ENCODE peak calls at places on chromosomes 16 and 17, in nine cellular contexts. One of them, this sample, is unnamed.

GRCh38 chr16:55471448-55472097 is 7.4 kb upstream of the MMP2 start:
- DNase-seq in astrocyte: peak; percentile 90
- DNase-seq in neural progenitor cell: no peak
- DNase-seq in IMR-90: peak; percentile 92
- DNase-seq in MM.1S: no peak
- DNase-seq in fibroblast of lung: peak; percentile 92
- DNase-seq in OCI-LY7: no peak
- DNase-seq in mammary epithelial cell: peak; percentile 77
- DNase-seq in GM23338: no peak
- DNase-seq in this sample: peak; percentile 68

GRCh38 chr17:59366040-59366757 is 34.7 kb downstream of the YPEL2 start:
- DNase-seq in OCI-LY7: no peak
- DNase-seq in neural progenitor cell: peak; percentile 91
- DNase-seq in MM.1S: no peak
- DNase-seq in IMR-90: no peak
- DNase-seq in fibroblast of lung: peak; percentile 71
- DNase-seq in GM23338: peak; percentile 93
- DNase-seq in astrocyte: peak; percentile 49
- DNase-seq in mammary epithelial cell: no peak
- DNase-seq in this sample: no peak

GRCh38 chr16:53571763-53572162 is 68.8 kb upstream of the AKTIP start:
- DNase-seq in OCI-LY7: no peak
- DNase-seq in MM.1S: no peak
- DNase-seq in mammary epithelial cell: no peak
- DNase-seq in IMR-90: no peak
- DNase-seq in GM23338: no peak
- DNase-seq in astrocyte: no peak
- DNase-seq in fibroblast of lung: no peak
- DNase-seq in neural progenitor cell: no peak
- DNase-seq in this sample: no peak

GRCh38 chr17:40432864-40433528 is 10.3 kb upstream of the IGFBP4 start:
- DNase-seq in fibroblast of lung: peak; percentile 81
- DNase-seq in IMR-90: peak; percentile 77
- DNase-seq in GM23338: no peak
- DNase-seq in OCI-LY7: no peak
- DNase-seq in neural progenitor cell: no peak
- DNase-seq in MM.1S: no peak
- DNase-seq in mammary epithelial cell: no peak
- DNase-seq in astrocyte: peak; percentile 70
- DNase-seq in this sample: no peak

GRCh38 chr16:10828851-10829331 is 10.3 kb upstream of the TVP23A start:
- DNase-seq in MM.1S: no peak
- DNase-seq in astrocyte: peak; percentile 77
- DNase-seq in fibroblast of lung: peak; percentile 86
- DNase-seq in GM23338: peak; percentile 30
- DNase-seq in mammary epithelial cell: peak; percentile 73
- DNase-seq in OCI-LY7: no peak
- DNase-seq in IMR-90: peak; percentile 53
- DNase-seq in neural progenitor cell: no peak
- DNase-seq in this sample: no peak

GRCh38 chr16:30949655-30950515 is 1.0 kb downstream of the ORAI3 start:
- DNase-seq in astrocyte: peak; percentile 56
- DNase-seq in GM23338: peak; percentile 76
- DNase-seq in mammary epithelial cell: peak; percentile 98
- DNase-seq in neural progenitor cell: peak; percentile 67
- DNase-seq in fibroblast of lung: peak; percentile 75
- DNase-seq in MM.1S: peak; percentile 58
- DNase-seq in OCI-LY7: peak; percentile 57
- DNase-seq in IMR-90: peak; percentile 80
- DNase-seq in this sample: peak; percentile 98

GRCh38 chr16:12067714-12068401 is 91.3 kb downstream of the SNX29 start:
- DNase-seq in mammary epithelial cell: peak; percentile 50
- DNase-seq in OCI-LY7: peak; percentile 82
- DNase-seq in fibroblast of lung: peak; percentile 68
- DNase-seq in astrocyte: peak; percentile 56
- DNase-seq in MM.1S: peak; percentile 63
- DNase-seq in neural progenitor cell: peak; percentile 77
- DNase-seq in IMR-90: peak; percentile 85
- DNase-seq in GM23338: peak; percentile 84
- DNase-seq in this sample: peak; percentile 35

GRCh38 chr17:7029659-7030058 is 6.2 kb upstream of the SLC16A13 start:
- DNase-seq in MM.1S: peak; percentile 55
- DNase-seq in mammary epithelial cell: no peak
- DNase-seq in GM23338: no peak
- DNase-seq in neural progenitor cell: no peak
- DNase-seq in OCI-LY7: no peak
- DNase-seq in IMR-90: no peak
- DNase-seq in astrocyte: no peak
- DNase-seq in fibroblast of lung: no peak
- DNase-seq in this sample: no peak

GRCh38 chr17:8332688-8333087 is 7.0 kb upstream of the ODF4 start:
- DNase-seq in IMR-90: no peak
- DNase-seq in fibroblast of lung: no peak
- DNase-seq in MM.1S: no peak
- DNase-seq in neural progenitor cell: no peak
- DNase-seq in astrocyte: no peak
- DNase-seq in OCI-LY7: no peak
- DNase-seq in mammary epithelial cell: no peak
- DNase-seq in GM23338: no peak
- DNase-seq in this sample: no peak

GRCh38 chr17:78771758-78772382 is 10.2 kb downstream of the CYTH1 start:
- DNase-seq in IMR-90: no peak
- DNase-seq in astrocyte: no peak
- DNase-seq in MM.1S: peak; percentile 67
- DNase-seq in neural progenitor cell: no peak
- DNase-seq in fibroblast of lung: no peak
- DNase-seq in OCI-LY7: no peak
- DNase-seq in mammary epithelial cell: peak; percentile 27
- DNase-seq in GM23338: no peak
- DNase-seq in this sample: no peak

GRCh38 chr17:7501729-7502128 is 17.6 kb downstream of the POLR2A start:
- DNase-seq in IMR-90: no peak
- DNase-seq in OCI-LY7: no peak
- DNase-seq in MM.1S: no peak
- DNase-seq in neural progenitor cell: no peak
- DNase-seq in mammary epithelial cell: no peak
- DNase-seq in GM23338: no peak
- DNase-seq in fibroblast of lung: no peak
- DNase-seq in astrocyte: no peak
- DNase-seq in this sample: no peak

GRCh38 chr17:81233811-81234505 is 4.9 kb downstream of the TEPSIN start:
- DNase-seq in astrocyte: no peak
- DNase-seq in IMR-90: no peak
- DNase-seq in neural progenitor cell: no peak
- DNase-seq in GM23338: no peak
- DNase-seq in fibroblast of lung: no peak
- DNase-seq in OCI-LY7: no peak
- DNase-seq in mammary epithelial cell: no peak
- DNase-seq in MM.1S: no peak
- DNase-seq in this sample: no peak

GRCh38 chr17:36934759-36935630 is 2.3 kb upstream of the LHX1 start:
- DNase-seq in MM.1S: no peak
- DNase-seq in neural progenitor cell: peak; percentile 85
- DNase-seq in fibroblast of lung: no peak
- DNase-seq in astrocyte: no peak
- DNase-seq in OCI-LY7: no peak
- DNase-seq in mammary epithelial cell: no peak
- DNase-seq in GM23338: peak; percentile 85
- DNase-seq in IMR-90: no peak
- DNase-seq in this sample: no peak

GRCh38 chr17:82567286-82567685 is 47.8 kb downstream of the FOXK2 start:
- DNase-seq in MM.1S: no peak
- DNase-seq in astrocyte: no peak
- DNase-seq in IMR-90: no peak
- DNase-seq in GM23338: no peak
- DNase-seq in OCI-LY7: no peak
- DNase-seq in fibroblast of lung: no peak
- DNase-seq in mammary epithelial cell: no peak
- DNase-seq in neural progenitor cell: no peak
- DNase-seq in this sample: no peak

GRCh38 chr16:11774065-11774626 is 22.9 kb downstream of the ZC3H7A start:
- DNase-seq in fibroblast of lung: no peak
- DNase-seq in neural progenitor cell: no peak
- DNase-seq in MM.1S: peak; percentile 19
- DNase-seq in IMR-90: no peak
- DNase-seq in OCI-LY7: no peak
- DNase-seq in GM23338: no peak
- DNase-seq in mammary epithelial cell: no peak
- DNase-seq in astrocyte: no peak
- DNase-seq in this sample: no peak

GRCh38 chr16:84985079-84986065 is 26.0 kb downstream of the ZDHHC7 start:
- DNase-seq in OCI-LY7: no peak
- DNase-seq in IMR-90: peak; percentile 93
- DNase-seq in astrocyte: peak; percentile 89
- DNase-seq in fibroblast of lung: peak; percentile 91
- DNase-seq in mammary epithelial cell: peak; percentile 77
- DNase-seq in neural progenitor cell: no peak
- DNase-seq in MM.1S: no peak
- DNase-seq in GM23338: no peak
- DNase-seq in this sample: no peak

GRCh38 chr16:72997141-72997542 is 50.8 kb downstream of the ZFHX3 start:
- DNase-seq in OCI-LY7: no peak
- DNase-seq in astrocyte: no peak
- DNase-seq in MM.1S: no peak
- DNase-seq in IMR-90: peak; percentile 18
- DNase-seq in fibroblast of lung: no peak
- DNase-seq in mammary epithelial cell: peak; percentile 54
- DNase-seq in GM23338: no peak
- DNase-seq in neural progenitor cell: no peak
- DNase-seq in this sample: no peak

GRCh38 chr17:73227379-73227778 is 34.3 kb downstream of the CPSF4L start:
- DNase-seq in mammary epithelial cell: no peak
- DNase-seq in fibroblast of lung: no peak
- DNase-seq in OCI-LY7: no peak
- DNase-seq in IMR-90: no peak
- DNase-seq in MM.1S: no peak
- DNase-seq in astrocyte: no peak
- DNase-seq in GM23338: no peak
- DNase-seq in neural progenitor cell: no peak
- DNase-seq in this sample: no peak

DNA sequence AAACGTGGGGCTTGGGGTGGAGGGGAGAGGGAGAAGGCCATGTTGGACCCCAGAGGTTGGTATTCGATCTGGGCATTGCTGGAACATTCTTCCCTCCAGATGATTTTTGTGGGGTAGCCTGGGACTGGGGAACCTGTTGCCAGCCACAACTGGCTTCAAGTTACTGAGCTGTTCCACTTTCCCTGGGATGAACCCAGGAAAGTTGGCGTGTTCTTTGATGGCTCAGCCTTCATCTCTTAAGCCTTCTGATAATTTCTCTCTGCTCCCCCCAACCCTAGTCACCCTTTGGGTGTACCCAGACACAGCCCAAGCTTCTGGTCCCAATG is 2.1 kb downstream of the TBX21 start:
- DNase-seq in MM.1S: no peak
- DNase-seq in IMR-90: no peak
- DNase-seq in mammary epithelial cell: no peak
- DNase-seq in fibroblast of lung: no peak
- DNase-seq in neural progenitor cell: no peak
- DNase-seq in astrocyte: no peak
- DNase-seq in GM23338: no peak
- DNase-seq in OCI-LY7: no peak
- DNase-seq in this sample: no peak
- H2AFZ ChIP-seq in MM.1S: no peak overlapping the region
- H2AFZ ChIP-seq in IMR-90: no peak overlapping the region
- H2AFZ ChIP-seq in mammary epithelial cell: no peak overlapping the region
- H2AFZ ChIP-seq in fibroblast of lung: no peak overlapping the region
- H2AFZ ChIP-seq in neural progenitor cell: no peak overlapping the region
- H2AFZ ChIP-seq in astrocyte: no peak overlapping the region
- H2AFZ ChIP-seq in GM23338: no peak overlapping the region
- H2AFZ ChIP-seq in OCI-LY7: no peak overlapping the region
- H2AFZ ChIP-seq in this sample: no peak overlapping the region

GRCh38 chr16:5035909-5036227 is 2.1 kb upstream of the NAGPA start:
- DNase-seq in OCI-LY7: no peak
- DNase-seq in IMR-90: no peak
- DNase-seq in mammary epithelial cell: no peak
- DNase-seq in neural progenitor cell: no peak
- DNase-seq in astrocyte: no peak
- DNase-seq in MM.1S: no peak
- DNase-seq in GM23338: no peak
- DNase-seq in fibroblast of lung: no peak
- DNase-seq in this sample: no peak
- H2AFZ ChIP-seq in OCI-LY7: no peak overlapping the region
- H2AFZ ChIP-seq in IMR-90: no peak overlapping the region
- H2AFZ ChIP-seq in mammary epithelial cell: no peak overlapping the region
- H2AFZ ChIP-seq in neural progenitor cell: no peak overlapping the region
- H2AFZ ChIP-seq in astrocyte: no peak overlapping the region
- H2AFZ ChIP-seq in MM.1S: no peak overlapping the region
- H2AFZ ChIP-seq in GM23338: no peak overlapping the region
- H2AFZ ChIP-seq in fibroblast of lung: no peak overlapping the region
- H2AFZ ChIP-seq in this sample: no peak overlapping the region

DNA sequence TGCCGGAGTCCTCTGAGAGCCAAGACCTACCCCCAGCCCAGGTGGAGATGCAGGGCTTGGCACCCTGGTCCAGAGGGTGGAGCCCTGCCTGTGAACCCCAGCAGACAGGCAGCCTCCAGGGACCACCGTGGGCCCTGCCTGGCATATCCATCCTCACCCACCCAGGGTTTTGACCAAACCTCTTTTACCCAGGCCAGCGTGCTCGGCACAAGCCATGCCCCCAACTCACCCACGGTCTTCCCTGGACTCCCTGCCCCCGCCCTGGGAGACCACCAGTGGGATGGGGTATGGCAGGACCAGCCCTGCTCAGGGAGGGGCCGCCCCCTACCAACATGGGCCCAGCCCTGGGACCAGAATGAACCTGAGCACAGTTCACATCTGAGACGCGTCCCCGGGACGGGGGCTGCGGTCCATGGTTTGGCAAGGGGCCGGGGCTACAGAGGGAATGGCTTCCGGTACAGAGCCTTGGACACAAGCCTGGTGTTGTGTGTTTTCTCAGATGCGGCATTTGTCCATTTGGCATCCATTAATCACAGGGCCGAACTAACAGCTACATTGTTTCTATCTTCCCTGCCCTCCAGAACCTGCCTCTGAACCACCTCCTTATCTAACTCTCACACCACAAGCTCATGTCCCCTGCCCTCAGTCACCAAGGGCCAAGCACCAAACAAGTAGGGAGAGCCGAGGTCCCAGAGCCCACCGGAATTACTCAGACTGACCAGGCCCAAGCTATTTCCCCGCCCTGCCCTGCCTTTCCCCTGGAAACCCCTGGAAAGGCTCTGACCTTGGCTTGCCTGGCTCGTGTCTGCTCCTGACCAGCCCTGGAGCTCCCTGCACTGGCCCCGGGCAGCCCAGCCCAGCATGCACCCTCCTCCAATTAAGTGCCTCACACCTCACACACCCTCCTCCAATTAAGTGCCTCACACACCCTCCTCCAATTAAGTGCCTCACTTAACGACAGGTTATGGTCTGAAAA is 14.1 kb downstream of the HS3ST6 start:
- DNase-seq in astrocyte: peak; percentile 11
- DNase-seq in fibroblast of lung: peak; percentile 21
- DNase-seq in IMR-90: no peak
- DNase-seq in OCI-LY7: no peak
- DNase-seq in GM23338: no peak
- DNase-seq in MM.1S: no peak
- DNase-seq in neural progenitor cell: no peak
- DNase-seq in mammary epithelial cell: no peak
- DNase-seq in this sample: no peak
- H2AFZ ChIP-seq in astrocyte: no peak overlapping the region
- H2AFZ ChIP-seq in fibroblast of lung: no peak overlapping the region
- H2AFZ ChIP-seq in IMR-90: no peak overlapping the region
- H2AFZ ChIP-seq in OCI-LY7: no peak overlapping the region
- H2AFZ ChIP-seq in GM23338: no peak overlapping the region
- H2AFZ ChIP-seq in MM.1S: no peak overlapping the region
- H2AFZ ChIP-seq in neural progenitor cell: no peak overlapping the region
- H2AFZ ChIP-seq in mammary epithelial cell: no peak overlapping the region
- H2AFZ ChIP-seq in this sample: no peak overlapping the region

GRCh38 chr17:27535975-27536374 is 79.7 kb downstream of the KSR1 start:
- DNase-seq in OCI-LY7: no peak
- DNase-seq in neural progenitor cell: no peak
- DNase-seq in GM23338: no peak
- DNase-seq in IMR-90: no peak
- DNase-seq in mammary epithelial cell: no peak
- DNase-seq in MM.1S: no peak
- DNase-seq in astrocyte: peak; percentile 39
- DNase-seq in fibroblast of lung: peak; percentile 56
- DNase-seq in this sample: no peak
- H2AFZ ChIP-seq in OCI-LY7: no peak overlapping the region
- H2AFZ ChIP-seq in neural progenitor cell: no peak overlapping the region
- H2AFZ ChIP-seq in GM23338: no peak overlapping the region
- H2AFZ ChIP-seq in IMR-90: peak overlapping the region; percentile 66
- H2AFZ ChIP-seq in mammary epithelial cell: no peak overlapping the region
- H2AFZ ChIP-seq in MM.1S: no peak overlapping the region
- H2AFZ ChIP-seq in astrocyte: no peak overlapping the region
- H2AFZ ChIP-seq in fibroblast of lung: no peak overlapping the region
- H2AFZ ChIP-seq in this sample: no peak overlapping the region